ENCODE peak calls at places on chromosome 20, in five cellular contexts. S is GM12864; L is HEK293T; V is Jurkat, Clone E6-1; P is effector memory CD4-positive, alpha-beta T cell. E is an unnamed sample.

GRCh38 chr20:8438748-8439147 is 306.7 kb downstream of the PLCB1 start:
- DNase-seq in S (no peak), L (no peak), V (no peak), P (no peak), E (no peak)

GRCh38 chr20:7792131-7792869 is 148.0 kb downstream of the HAO1 start:
- DNase-seq in S (no peak), L (no peak), V (no peak), P (no peak), E (no peak)

GRCh38 chr20:34439168-34439567 is 76.1 kb downstream of the ITCH start:
- DNase-seq in S (no peak), L (no peak), V (no peak), P (no peak), E (no peak)

GRCh38 chr20:33684533-33685327 is 1.5 kb downstream of the E2F1 start:
- DNase-seq in S (no peak), L (no peak), V (no peak), P (no peak), E (no peak)

GRCh38 chr20:44704551-44704971 is 10.6 kb upstream of the CCN5 start:
- DNase-seq in S (no peak), L (no peak), V (no peak), P (no peak), E (no peak)

GRCh38 chr20:36919715-36920333 is 31.7 kb downstream of the SAMHD1 start:
- DNase-seq in S (peak), L (peak), V (peak), P (no peak), E (peak)

GRCh38 chr20:9270831-9271230 is 201.9 kb downstream of the PLCB4 start:
- DNase-seq in S (no peak), L (no peak), V (no peak), P (no peak), E (no peak)

GRCh38 chr20:54199721-54200176 is 8.1 kb upstream of the PFDN4 start:
- DNase-seq in S (no peak), L (peak), V (peak), P (peak), E (peak)

GRCh38 chr20:56422824-56423189 is 10.7 kb downstream of the CASS4 start:
- DNase-seq in S (no peak), L (no peak), V (no peak), P (no peak), E (no peak)

GRCh38 chr20:17875106-17875980 is 93.3 kb downstream of the SNX5 start:
- DNase-seq in S (no peak), L (no peak), V (no peak), P (no peak), E (no peak)

GRCh38 chr20:16617056-16617455 is 43.8 kb upstream of the KIF16B start:
- DNase-seq in S (no peak), L (no peak), V (no peak), P (no peak), E (no peak)

GRCh38 chr20:58623579-58624473 is 27.3 kb upstream of the STX16 start:
- DNase-seq in S (no peak), L (peak), V (no peak), P (no peak), E (peak)

GRCh38 chr20:3603108-3603507 is 60.1 kb downstream of the GFRA4 start:
- DNase-seq in S (no peak), L (no peak), V (no peak), P (no peak), E (no peak)

GRCh38 chr20:61965606-61966491 is 99.8 kb downstream of the TAF4 start:
- DNase-seq in S (no peak), L (no peak), V (no peak), P (no peak), E (no peak)

GRCh38 chr20:16661738-16662137 is 68.1 kb upstream of the SNRPB2 start:
- DNase-seq in S (no peak), L (no peak), V (no peak), P (no peak), E (no peak)

GRCh38 chr20:56630086-56630493 is 984 bp downstream of the TFAP2C start:
- DNase-seq in S (no peak), L (peak), V (peak), P (no peak), E (peak)

E was measured in HCT116.